ENCODE peak calls at places on chromosomes 2 and 18, in seven cellular contexts. Q, I, W, L, J, B and F are unnamed samples.
A peak's percentile ranks its signal among the peaks of the same experiment; 100 is the strongest.

GRCh38 chr2:39468574-39469331 is 31.7 kb upstream of the MAP4K3 start:
- DNase-seq in Q (peak; percentile 48), B (peak; percentile 18), J (no peak), L (no peak), I (no peak), W (no peak), F (no peak)

GRCh38 chr2:144524190-144524957 is 4.5 kb upstream of the ZEB2 start:
- DNase-seq in Q (no peak), J (no peak), W (peak; percentile 23), B (no peak), I (no peak), L (no peak), F (no peak)

GRCh38 chr18:22346342-22346967 is 71.3 kb downstream of the CTAGE1 start:
- DNase-seq in J (no peak), B (peak; percentile 93), Q (peak; percentile 83), W (peak; percentile 81), L (no peak), I (no peak), F (no peak)

GRCh38 chr18:79402977-79403722 is 7.4 kb downstream of the NFATC1 start:
- DNase-seq in I (no peak), Q (no peak), B (peak; percentile 75), L (no peak), J (no peak), W (peak; percentile 42), F (no peak)

GRCh38 chr2:236257575-236257974 is 6.6 kb downstream of the ASB18 start:
- DNase-seq in B (no peak), L (no peak), J (no peak), Q (no peak), I (no peak), W (no peak), F (no peak)

GRCh38 chr2:163801499-163801893 is 65.7 kb upstream of the FIGN start:
- DNase-seq in L (no peak), B (no peak), W (no peak), Q (no peak), I (no peak), J (no peak), F (no peak)

GRCh38 chr2:172395503-172395902 is 31.9 kb upstream of the ITGA6 start:
- DNase-seq in L (no peak), Q (peak; percentile 43), J (no peak), B (no peak), W (no peak), I (no peak), F (no peak)

GRCh38 chr2:240499309-240500301 is 58.2 kb downstream of the ANKMY1 start:
- DNase-seq in Q (no peak), B (no peak), I (no peak), W (no peak), L (no peak), J (no peak), F (no peak)

GRCh38 chr2:235505210-235505741 is 11.4 kb downstream of the AGAP1 start:
- DNase-seq in L (no peak), B (peak; percentile 26), I (no peak), J (no peak), W (peak; percentile 52), Q (no peak), F (no peak)

GRCh38 chr2:232897386-232897970 is 27.4 kb downstream of the SNORC start:
- DNase-seq in B (no peak), I (no peak), Q (no peak), W (no peak), J (no peak), L (no peak), F (no peak)

GRCh38 chr18:13218376-13219011 is at the start of gene LDLRAD4:
- DNase-seq in B (peak; percentile 34), I (no peak), J (no peak), L (no peak), Q (no peak), W (peak; percentile 59), F (no peak)
- TF ChIP-seq POLR2A in B (no peak), I (no peak), J (no peak), L (peak; percentile 24), Q (no peak), W (peak; percentile 36), F (no peak)

DNA sequence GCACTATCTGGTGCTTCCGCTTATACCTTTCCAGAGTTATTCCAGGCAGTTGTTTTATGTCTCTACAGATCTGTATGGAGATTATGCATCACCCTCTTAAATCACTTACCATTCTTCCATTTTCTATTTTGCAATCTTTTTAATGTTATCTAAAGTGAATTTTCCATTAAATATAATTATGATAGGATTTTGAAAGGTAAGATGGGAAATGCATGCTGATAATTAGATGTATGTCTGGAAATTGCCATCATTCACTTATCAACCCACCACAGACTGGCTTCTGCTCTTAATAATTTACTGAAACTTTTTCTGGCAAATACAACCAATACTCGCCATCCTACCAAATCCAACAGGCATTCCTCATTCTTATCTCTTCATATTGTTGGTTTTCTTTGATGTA is 227.4 kb upstream of the MC4R start:
- DNase-seq in B (no peak), J (no peak), W (no peak), L (no peak), Q (no peak), I (no peak), F (no peak)
- TF ChIP-seq POLR2A in B (no peak), J (no peak), W (no peak), L (no peak), Q (no peak), I (no peak), F (no peak)

DNA sequence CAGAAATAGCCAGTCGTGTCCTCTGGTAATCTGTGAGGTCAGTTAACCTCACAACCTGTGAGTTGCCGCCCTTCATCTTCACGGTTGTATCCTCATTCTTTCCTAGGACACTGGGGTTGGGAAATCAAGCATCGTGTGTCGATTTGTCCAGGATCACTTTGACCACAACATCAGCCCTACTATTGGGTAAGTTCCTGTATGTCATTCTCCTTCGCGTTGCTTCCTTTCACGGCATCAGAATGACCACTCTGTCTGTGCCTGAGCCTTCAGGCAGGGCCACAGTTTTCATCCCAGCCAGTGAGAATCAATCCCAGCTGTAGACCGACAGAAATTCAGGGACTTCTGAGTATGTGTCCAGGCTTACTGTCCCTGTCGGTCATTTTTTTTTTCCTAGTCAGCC is 67.1 kb downstream of the RAB31 start:
- DNase-seq in J (no peak), L (no peak), B (no peak), I (no peak), Q (no peak), W (no peak), F (no peak)
- TF ChIP-seq POLR2A in J (no peak), L (no peak), B (no peak), I (no peak), Q (no peak), W (no peak), F (no peak)

DNA sequence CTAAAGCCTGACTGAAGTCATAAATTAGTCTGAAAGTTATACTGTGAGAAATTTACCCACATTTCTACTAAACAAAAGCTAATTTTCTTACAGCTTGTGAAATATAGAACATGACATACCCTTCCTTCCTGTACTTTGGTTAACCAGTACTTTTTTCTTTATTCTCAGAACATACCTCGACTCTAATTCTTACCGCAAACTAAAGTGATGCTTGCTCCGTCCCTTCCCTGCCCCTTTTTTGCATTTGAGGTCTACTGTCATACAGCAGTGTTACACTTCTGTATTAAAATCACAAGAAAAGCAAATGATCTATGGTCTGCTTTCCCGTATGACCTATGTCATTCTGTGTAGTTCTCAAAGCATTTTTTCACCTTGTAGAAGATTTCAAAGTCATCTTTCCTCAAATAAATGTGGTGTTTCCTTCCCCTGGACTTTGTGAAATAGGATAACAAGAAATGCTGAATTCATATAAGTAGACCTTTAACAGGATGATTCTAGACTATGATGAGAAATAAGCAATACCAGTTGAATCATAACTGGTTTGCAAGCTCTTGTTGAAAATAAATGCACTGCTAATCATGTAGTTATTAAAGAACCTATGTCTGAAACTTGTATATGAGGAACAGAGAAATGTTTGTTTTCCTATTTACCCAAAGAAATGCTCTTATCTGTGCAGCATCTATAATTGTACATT is 30.4 kb downstream of the CYTIP start:
- DNase-seq in L (no peak), W (no peak), Q (no peak), I (no peak), J (no peak), B (no peak), F (no peak)
- TF ChIP-seq POLR2A in L (peak; percentile 41), W (peak; percentile 40), Q (no peak), I (no peak), J (no peak), B (no peak), F (no peak)

GRCh38 chr2:176272870-176273269 is 3.6 kb downstream of the MTX2 start:
- DNase-seq in I (no peak), L (no peak), Q (no peak), W (no peak), J (no peak), B (no peak), F (no peak)

GRCh38 chr2:176270100-176270750 is 983 bp downstream of the MTX2 start:
- DNase-seq in J (no peak), Q (peak; percentile 12), B (no peak), I (no peak), L (no peak), W (peak; percentile 11), F (no peak)

GRCh38 chr2:176268976-176269318 is 295 bp upstream of the MTX2 start:
- DNase-seq in L (no peak), J (no peak), Q (no peak), W (no peak), I (no peak), B (no peak), F (no peak)

GRCh38 chr2:176269319-176270099 is at the start of gene MTX2:
- DNase-seq in Q (peak; percentile 57), W (peak; percentile 83), B (peak; percentile 78), L (no peak), J (peak; percentile 68), I (peak; percentile 83), F (peak; percentile 57)
- TF ChIP-seq POLR2A in Q (peak; percentile 39), W (peak; percentile 75), B (peak; percentile 88), L (peak; percentile 51), J (peak; percentile 90), I (peak; percentile 90), F (peak; percentile 39)

GRCh38 chr2:70282439-70282838 is 11.1 kb downstream of the SNRPG start:
- DNase-seq in W (no peak), L (no peak), J (no peak), I (no peak), Q (no peak), B (no peak), F (no peak)
- TF ChIP-seq POLR2A in W (no peak), L (no peak), J (no peak), I (no peak), Q (no peak), B (no peak), F (no peak)